ENCODE peak calls at places on chromosome 20, in five cellular contexts. I is A172, V is occipital lobe, H is ELR, A is T1000. R is an unnamed sample.

GRCh38 chr20:37533154-37533715 is 5.6 kb upstream of the BLCAP start:
- DNase-seq in I (no peak), A (no peak), V (no peak), H (no peak), R (no peak)

GRCh38 chr20:35891375-35891774 is 62.9 kb downstream of the SCAND1 start:
- DNase-seq in I (no peak), A (no peak), H (peak), V (no peak), R (no peak)

GRCh38 chr20:19850190-19850533 is 92.1 kb downstream of the RIN2 start:
- DNase-seq in A (no peak), V (no peak), I (no peak), H (no peak), R (no peak)

GRCh38 chr20:5448449-5449118 is 131.8 kb upstream of the PROKR2 start:
- DNase-seq in I (peak), H (peak), A (peak), V (no peak), R (no peak)

GRCh38 chr20:17808357-17808756 is 108.6 kb downstream of the BANF2 start:
- DNase-seq in I (no peak), V (no peak), H (peak), A (no peak), R (no peak)

GRCh38 chr20:39105551-39105950 is 143.4 kb downstream of the DHX35 start:
- DNase-seq in A (no peak), H (no peak), I (no peak), V (no peak), R (no peak)

GRCh38 chr20:61686081-61686936 is 379.4 kb downstream of the TAF4 start:
- DNase-seq in I (no peak), A (no peak), V (no peak), H (no peak), R (no peak)

GRCh38 chr20:44720617-44720993 is 5.4 kb downstream of the CCN5 start:
- DNase-seq in H (peak), I (peak), V (peak), A (peak), R (peak)

GRCh38 chr20:51400051-51400926 is 142.2 kb downstream of the NFATC2 start:
- DNase-seq in V (no peak), A (no peak), H (peak), I (no peak), R (no peak)

GRCh38 chr20:23396961-23397620 is 24.2 kb downstream of the NAPB start:
- DNase-seq in H (no peak), A (no peak), V (no peak), I (no peak), R (no peak)

GRCh38 chr20:50504231-50504823 is 5.9 kb upstream of the PTPN1 start:
- DNase-seq in I (no peak), V (no peak), A (no peak), H (peak), R (no peak)

GRCh38 chr20:39136145-39136544 is 174.0 kb downstream of the DHX35 start:
- DNase-seq in A (no peak), H (no peak), V (no peak), I (no peak), R (no peak)

GRCh38 chr20:35269055-35269781 is 8.7 kb downstream of the MMP24OS start:
- DNase-seq in V (peak), H (peak), A (peak), I (peak), R (no peak)

GRCh38 chr20:43859994-43860393 is 54.7 kb upstream of the TOX2 start:
- DNase-seq in V (no peak), H (no peak), A (no peak), I (no peak), R (no peak)